ENCODE peak calls at places on chromosomes 1 and 21, in ten cellular contexts. J, K, Z, N, U, H, E, S, W and V are unnamed samples.

GRCh38 chr1:58816072-58816746 is 32.4 kb upstream of the JUN start:
- DNase-seq in J (peak), K (peak), Z (peak), N (peak), U (peak), H (peak), E (peak), S (peak), W (peak), V (peak)

GRCh38 chr1:168360151-168360550 is 79.5 kb downstream of the TBX19 start:
- DNase-seq in J (no peak), K (no peak), Z (no peak), N (peak), U (no peak), H (peak), E (peak), S (no peak), W (no peak), V (no peak)

GRCh38 chr1:182702826-182703524 is 18.6 kb upstream of the RGS8 start:
- DNase-seq in J (no peak), K (no peak), Z (no peak), N (no peak), U (no peak), H (no peak), E (no peak), S (no peak), W (no peak), V (no peak)

GRCh38 chr1:153192697-153193096 is 10.5 kb upstream of the LELP1 start:
- DNase-seq in J (no peak), K (no peak), Z (no peak), N (no peak), U (peak), H (no peak), E (no peak), S (no peak), W (no peak), V (no peak)

GRCh38 chr1:59445040-59445439 is 148.1 kb downstream of the FGGY start:
- DNase-seq in J (peak), K (no peak), Z (no peak), N (peak), U (no peak), H (peak), E (peak), S (no peak), W (no peak), V (no peak)

GRCh38 chr1:101847608-101848007 is 149.1 kb downstream of the OLFM3 start:
- DNase-seq in J (no peak), K (no peak), Z (no peak), N (no peak), U (no peak), H (no peak), E (no peak), S (no peak), W (no peak), V (no peak)

GRCh38 chr1:18608534-18608933 is 22.1 kb upstream of the PAX7 start:
- DNase-seq in J (no peak), K (no peak), Z (no peak), N (no peak), U (peak), H (no peak), E (no peak), S (no peak), W (no peak), V (no peak)

GRCh38 chr1:243710467-243710866 is 139.6 kb downstream of the AKT3 start:
- DNase-seq in J (no peak), K (no peak), Z (no peak), N (no peak), U (no peak), H (no peak), E (no peak), S (no peak), W (no peak), V (no peak)

GRCh38 chr1:20672265-20672632 is 11.1 kb upstream of the DDOST start:
- DNase-seq in J (no peak), K (no peak), Z (no peak), N (no peak), U (no peak), H (no peak), E (no peak), S (no peak), W (no peak), V (no peak)

GRCh38 chr21:32559004-32559610 is 26.2 kb downstream of the TCP10L start:
- DNase-seq in J (no peak), K (no peak), Z (no peak), N (no peak), U (no peak), H (no peak), E (no peak), S (no peak), W (no peak), V (no peak)

GRCh38 chr1:35666916-35667315 is 25.6 kb upstream of the PSMB2 start:
- DNase-seq in J (no peak), K (no peak), Z (no peak), N (no peak), U (no peak), H (no peak), E (no peak), S (no peak), W (no peak), V (no peak)

GRCh38 chr1:70442486-70442885 is 31.4 kb downstream of the CTH start:
- DNase-seq in J (no peak), K (no peak), Z (no peak), N (no peak), U (peak), H (no peak), E (no peak), S (no peak), W (no peak), V (no peak)

GRCh38 chr1:173409613-173410012 is 67.5 kb upstream of the PRDX6 start:
- DNase-seq in J (no peak), K (no peak), Z (no peak), N (peak), U (no peak), H (peak), E (peak), S (no peak), W (no peak), V (no peak)

GRCh38 chr1:226534098-226534497 is 14.5 kb upstream of the STUM start:
- DNase-seq in J (no peak), K (no peak), Z (no peak), N (no peak), U (no peak), H (no peak), E (no peak), S (no peak), W (no peak), V (no peak)

GRCh38 chr21:42624095-42624830 is 29.2 kb upstream of the PDE9A start:
- DNase-seq in J (no peak), K (peak), Z (no peak), N (no peak), U (no peak), H (no peak), E (no peak), S (no peak), W (peak), V (no peak)

GRCh38 chr1:207910678-207911354 is at the start of gene CD34:
- DNase-seq in J (no peak), K (peak), Z (no peak), N (peak), U (peak), H (peak), E (peak), S (no peak), W (no peak), V (no peak)

GRCh38 chr21:45283019-45283610 is 4.6 kb downstream of the POFUT2 start:
- DNase-seq in J (no peak), K (peak), Z (peak), N (no peak), U (no peak), H (no peak), E (no peak), S (no peak), W (peak), V (no peak)

GRCh38 chr21:36337099-36337509 is 17.1 kb downstream of the MORC3 start:
- DNase-seq in J (no peak), K (no peak), Z (no peak), N (peak), U (no peak), H (peak), E (peak), S (no peak), W (no peak), V (no peak)

GRCh38 chr1:20792177-20792576 is 5.1 kb upstream of the HP1BP3 start:
- DNase-seq in J (no peak), K (no peak), Z (peak), N (peak), U (no peak), H (peak), E (peak), S (no peak), W (no peak), V (no peak)

GRCh38 chr1:234970731-234971476 is 157.7 kb downstream of the TOMM20 start:
- DNase-seq in J (peak), K (peak), Z (peak), N (peak), U (peak), H (peak), E (peak), S (no peak), W (peak), V (peak)

GRCh38 chr21:38930838-38931237 is 125.1 kb downstream of the ETS2 start:
- DNase-seq in J (peak), K (no peak), Z (peak), N (no peak), U (no peak), H (no peak), E (peak), S (no peak), W (no peak), V (no peak)

GRCh38 chr1:246157516-246157915 is 349.6 kb downstream of the SMYD3 start:
- DNase-seq in J (no peak), K (no peak), Z (no peak), N (no peak), U (no peak), H (no peak), E (no peak), S (no peak), W (no peak), V (no peak)

GRCh38 chr1:158989424-158989823 is 20.3 kb upstream of the IFI16 start:
- DNase-seq in J (no peak), K (no peak), Z (no peak), N (no peak), U (no peak), H (no peak), E (no peak), S (no peak), W (no peak), V (no peak)

GRCh38 chr1:118661769-118662320 is 326.3 kb downstream of the TBX15 start:
- DNase-seq in J (no peak), K (no peak), Z (no peak), N (peak), U (no peak), H (peak), E (no peak), S (no peak), W (no peak), V (no peak)

GRCh38 chr1:233327938-233328660 is 575 bp downstream of the MAP3K21 start:
- DNase-seq in J (no peak), K (peak), Z (peak), N (no peak), U (peak), H (peak), E (no peak), S (no peak), W (no peak), V (no peak)

GRCh38 chr1:215321802-215322201 is 239.3 kb downstream of the KCNK2 start:
- DNase-seq in J (no peak), K (no peak), Z (no peak), N (peak), U (no peak), H (peak), E (no peak), S (no peak), W (no peak), V (no peak)

GRCh38 chr1:35449334-35450008 is 107.7 kb downstream of the KIAA0319L start:
- DNase-seq in J (no peak), K (no peak), Z (peak), N (peak), U (no peak), H (peak), E (peak), S (no peak), W (no peak), V (no peak)

GRCh38 chr21:40019076-40019475 is 151.8 kb downstream of the PCP4 start:
- DNase-seq in J (no peak), K (no peak), Z (no peak), N (no peak), U (no peak), H (no peak), E (no peak), S (no peak), W (no peak), V (peak)

GRCh38 chr1:153860285-153860684 is 62.5 kb downstream of the GATAD2B start:
- DNase-seq in J (no peak), K (no peak), Z (no peak), N (no peak), U (no peak), H (no peak), E (no peak), S (no peak), W (no peak), V (no peak)

GRCh38 chr1:5108740-5109139 is 454.3 kb downstream of the AJAP1 start:
- DNase-seq in J (no peak), K (no peak), Z (no peak), N (no peak), U (no peak), H (no peak), E (no peak), S (no peak), W (no peak), V (no peak)

GRCh38 chr1:76501136-76501535 is 366.1 kb upstream of the ST6GALNAC5 start:
- DNase-seq in J (no peak), K (no peak), Z (no peak), N (peak), U (peak), H (peak), E (no peak), S (no peak), W (no peak), V (no peak)

GRCh38 chr1:22131875-22132486 is 10.9 kb downstream of the WNT4 start:
- DNase-seq in J (peak), K (no peak), Z (peak), N (no peak), U (peak), H (no peak), E (no peak), S (no peak), W (no peak), V (no peak)

GRCh38 chr1:204870165-204870912 is at the start of gene NFASC:
- DNase-seq in J (no peak), K (no peak), Z (no peak), N (no peak), U (no peak), H (no peak), E (no peak), S (no peak), W (no peak), V (no peak)

GRCh38 chr1:153485880-153486279 is 25.4 kb upstream of the S100A7 start:
- DNase-seq in J (no peak), K (no peak), Z (no peak), N (peak), U (no peak), H (peak), E (peak), S (no peak), W (no peak), V (no peak)

GRCh38 chr1:61888808-61889207 is 146.5 kb downstream of the PATJ start:
- DNase-seq in J (no peak), K (no peak), Z (no peak), N (no peak), U (no peak), H (no peak), E (no peak), S (no peak), W (no peak), V (no peak)

GRCh38 chr1:61887921-61888564 is 145.8 kb downstream of the PATJ start:
- DNase-seq in J (no peak), K (no peak), Z (peak), N (peak), U (no peak), H (peak), E (peak), S (no peak), W (no peak), V (no peak)

GRCh38 chr1:61892977-61893376 is 150.7 kb downstream of the PATJ start:
- DNase-seq in J (no peak), K (no peak), Z (no peak), N (no peak), U (no peak), H (no peak), E (no peak), S (no peak), W (no peak), V (no peak)

GRCh38 chr1:61887076-61887867 is 145.0 kb downstream of the PATJ start:
- DNase-seq in J (no peak), K (no peak), Z (peak), N (peak), U (no peak), H (peak), E (peak), S (no peak), W (no peak), V (no peak)
- TF ChIP-seq CTCF in J (no peak), K (no peak), Z (no peak), N (no peak), U (no peak), H (no peak), E (no peak), S (no peak), W (no peak), V (no peak)

GRCh38 chr1:1303736-1304135 is 4.0 kb downstream of the ACAP3 start:
- DNase-seq in J (no peak), K (no peak), Z (no peak), N (no peak), U (no peak), H (no peak), E (no peak), S (no peak), W (no peak), V (no peak)

GRCh38 chr1:1306070-1306660 is 1.6 kb downstream of the ACAP3 start:
- DNase-seq in J (no peak), K (no peak), Z (no peak), N (no peak), U (peak), H (no peak), E (peak), S (no peak), W (no peak), V (no peak)

GRCh38 chr1:1304331-1305299 is 3.1 kb downstream of the ACAP3 start:
- DNase-seq in J (peak), K (peak), Z (peak), N (peak), U (peak), H (peak), E (peak), S (peak), W (peak), V (no peak)

GRCh38 chr1:1306661-1307260 is 969 bp downstream of the ACAP3 start:
- DNase-seq in J (no peak), K (no peak), Z (no peak), N (no peak), U (no peak), H (no peak), E (no peak), S (no peak), W (no peak), V (no peak)

GRCh38 chr1:1305300-1306069 is 2.2 kb downstream of the ACAP3 start:
- DNase-seq in J (peak), K (peak), Z (peak), N (peak), U (no peak), H (peak), E (peak), S (peak), W (no peak), V (no peak)
- TF ChIP-seq CTCF in J (no peak), K (no peak), Z (no peak), N (no peak), U (no peak), H (no peak), E (no peak), S (no peak), W (no peak), V (peak)

GRCh38 chr1:17607644-17608581 is 68.4 kb downstream of the ARHGEF10L start:
- DNase-seq in J (no peak), K (no peak), Z (no peak), N (no peak), U (no peak), H (no peak), E (no peak), S (no peak), W (no peak), V (no peak)
- TF ChIP-seq CTCF in J (no peak), K (no peak), Z (no peak), N (no peak), U (no peak), H (no peak), E (no peak), S (no peak), W (no peak), V (no peak)

GRCh38 chr21:46347791-46348381 is 23.9 kb downstream of the PCNT start:
- DNase-seq in J (peak), K (no peak), Z (peak), N (peak), U (no peak), H (peak), E (peak), S (no peak), W (no peak), V (no peak)
- TF ChIP-seq CTCF in J (peak), K (no peak), Z (peak), N (no peak), U (no peak), H (peak), E (no peak), S (no peak), W (no peak), V (no peak)

GRCh38 chr21:35256468-35256988 is 207.4 kb upstream of the RUNX1 start:
- DNase-seq in J (peak), K (peak), Z (peak), N (peak), U (no peak), H (peak), E (peak), S (peak), W (peak), V (peak)
- TF ChIP-seq CTCF in J (no peak), K (no peak), Z (no peak), N (no peak), U (no peak), H (peak), E (no peak), S (no peak), W (no peak), V (no peak)

GRCh38 chr1:15064217-15064929 is 89.2 kb upstream of the TMEM51 start:
- DNase-seq in J (no peak), K (no peak), Z (no peak), N (no peak), U (no peak), H (no peak), E (no peak), S (no peak), W (no peak), V (no peak)
- TF ChIP-seq CTCF in J (no peak), K (no peak), Z (no peak), N (no peak), U (no peak), H (no peak), E (no peak), S (no peak), W (no peak), V (no peak)

GRCh38 chr1:25500694-25501093 is 42.7 kb upstream of the LDLRAP1 start:
- DNase-seq in J (no peak), K (no peak), Z (peak), N (no peak), U (no peak), H (no peak), E (peak), S (no peak), W (no peak), V (peak)

GRCh38 chr1:25504706-25505560 is 38.5 kb upstream of the LDLRAP1 start:
- DNase-seq in J (no peak), K (no peak), Z (peak), N (no peak), U (no peak), H (peak), E (peak), S (no peak), W (no peak), V (no peak)

GRCh38 chr1:25502957-25503356 is 40.4 kb upstream of the LDLRAP1 start:
- DNase-seq in J (no peak), K (no peak), Z (peak), N (peak), U (no peak), H (peak), E (no peak), S (no peak), W (no peak), V (peak)

GRCh38 chr1:25503551-25504426 is 39.6 kb upstream of the LDLRAP1 start:
- DNase-seq in J (peak), K (no peak), Z (peak), N (no peak), U (peak), H (peak), E (no peak), S (no peak), W (peak), V (peak)

DNA sequence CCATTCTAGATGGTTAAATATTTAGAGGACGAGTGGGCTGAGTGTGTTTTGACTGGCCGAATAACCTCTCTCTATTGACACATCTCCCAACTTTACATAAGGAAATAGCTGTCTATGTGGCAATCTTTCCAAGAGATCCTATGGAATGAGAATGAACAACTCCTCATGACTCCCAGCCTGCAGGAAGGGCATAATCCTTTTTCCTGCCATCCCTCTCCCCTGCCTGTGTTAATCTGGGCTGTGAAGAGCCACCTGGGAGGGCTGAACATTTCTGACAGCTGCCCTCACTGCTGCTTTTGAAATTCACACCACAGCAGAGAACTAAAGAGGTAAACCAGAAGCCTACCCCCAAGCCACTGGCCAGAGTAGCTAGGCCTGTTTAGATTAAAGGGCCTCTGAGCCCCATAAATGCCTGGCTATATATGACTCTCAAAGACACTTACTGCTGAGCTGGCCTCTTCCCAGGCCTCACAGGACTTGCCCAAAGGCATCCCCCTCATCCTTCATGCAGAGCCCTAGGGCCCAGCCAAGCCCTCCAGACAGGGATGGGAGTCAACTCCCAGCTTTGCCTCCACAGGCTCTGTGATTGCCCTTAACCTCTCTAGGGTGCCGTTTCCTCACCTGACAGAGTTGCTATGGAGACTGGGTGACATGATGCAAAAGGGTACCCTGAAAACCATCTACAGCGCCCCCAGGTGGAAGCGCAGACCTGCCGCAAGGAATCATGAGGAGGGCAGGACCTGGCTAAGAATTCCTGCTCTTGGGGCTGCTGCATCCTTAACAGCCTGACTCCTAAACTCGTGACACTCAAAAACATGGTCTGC is 42.0 kb upstream of the LDLRAP1 start:
- DNase-seq in J (no peak), K (no peak), Z (peak), N (peak), U (peak), H (peak), E (peak), S (no peak), W (no peak), V (peak)
- TF ChIP-seq CTCF in J (no peak), K (no peak), Z (no peak), N (no peak), U (peak), H (peak), E (no peak), S (no peak), W (no peak), V (peak)